ENCODE peak calls at places on chromosomes 16 and 17, in seven cellular contexts. Q, V, K, Z, X, D and G are unnamed samples.
A peak's percentile ranks its signal among the peaks of the same experiment; 100 is the strongest.

GRCh38 chr17:40602445-40603443 is 37.5 kb upstream of the CCR7 start:
- DNase-seq in Q (no peak), V (no peak), K (peak; percentile 84), Z (no peak), X (no peak), D (no peak), G (no peak)

GRCh38 chr16:14004719-14005315 is 66.3 kb upstream of the MRTFB start:
- DNase-seq in Q (no peak), V (no peak), K (no peak), Z (no peak), X (no peak), D (no peak), G (no peak)

GRCh38 chr17:76382803-76383644 is 1.4 kb upstream of the SPHK1 start:
- DNase-seq in Q (peak; percentile 83), V (peak; percentile 82), K (no peak), Z (no peak), X (peak; percentile 73), D (peak; percentile 89), G (no peak)

GRCh38 chr16:55955439-55955838 is 80.3 kb upstream of the CES5A start:
- DNase-seq in Q (no peak), V (no peak), K (no peak), Z (no peak), X (no peak), D (no peak), G (no peak)

GRCh38 chr16:14015461-14015860 is 55.7 kb upstream of the MRTFB start:
- DNase-seq in Q (no peak), V (no peak), K (no peak), Z (no peak), X (no peak), D (no peak), G (no peak)

GRCh38 chr17:38454528-38454927 is 26.3 kb downstream of the ARHGAP23 start:
- DNase-seq in Q (no peak), V (peak; percentile 84), K (no peak), Z (peak; percentile 49), X (no peak), D (no peak), G (peak; percentile 25)

GRCh38 chr17:691423-691822 is 23.2 kb downstream of the VPS53 start:
- DNase-seq in Q (no peak), V (no peak), K (no peak), Z (no peak), X (no peak), D (no peak), G (no peak)

GRCh38 chr17:31015639-31016038 is 44.8 kb downstream of the RNF135 start:
- DNase-seq in Q (no peak), V (no peak), K (no peak), Z (no peak), X (no peak), D (no peak), G (no peak)

GRCh38 chr16:31477220-31478216 is 5.4 kb upstream of the SLC5A2 start:
- DNase-seq in Q (peak; percentile 86), V (no peak), K (no peak), Z (no peak), X (peak; percentile 87), D (peak; percentile 93), G (no peak)

GRCh38 chr17:80124351-80124981 is 22.5 kb downstream of the EIF4A3 start:
- DNase-seq in Q (peak; percentile 71), V (peak; percentile 42), K (no peak), Z (peak; percentile 29), X (no peak), D (peak; percentile 75), G (no peak)

GRCh38 chr16:54928016-54928356 is 2.7 kb upstream of the IRX5 start:
- DNase-seq in Q (no peak), V (no peak), K (no peak), Z (no peak), X (no peak), D (no peak), G (no peak)

GRCh38 chr17:2344528-2344927 is 7.2 kb downstream of the SGSM2 start:
- DNase-seq in Q (no peak), V (no peak), K (no peak), Z (no peak), X (no peak), D (no peak), G (no peak)

GRCh38 chr17:31048780-31049179 is 46.0 kb upstream of the NF1 start:
- DNase-seq in Q (no peak), V (no peak), K (no peak), Z (no peak), X (no peak), D (no peak), G (no peak)

GRCh38 chr16:23520500-23520899 is 10.2 kb upstream of the GGA2 start:
- DNase-seq in Q (no peak), V (no peak), K (no peak), Z (no peak), X (no peak), D (no peak), G (no peak)

GRCh38 chr17:27947005-27947406 is 53.8 kb upstream of the LYRM9 start:
- DNase-seq in Q (no peak), V (no peak), K (no peak), Z (no peak), X (no peak), D (no peak), G (no peak)

GRCh38 chr17:27946521-27946920 is 53.4 kb upstream of the LYRM9 start:
- DNase-seq in Q (no peak), V (no peak), K (no peak), Z (no peak), X (no peak), D (no peak), G (no peak)

GRCh38 chr17:27940503-27940902 is 47.3 kb upstream of the LYRM9 start:
- DNase-seq in Q (no peak), V (no peak), K (no peak), Z (no peak), X (no peak), D (no peak), G (no peak)

GRCh38 chr17:27945333-27945616 is 52.1 kb upstream of the LYRM9 start:
- DNase-seq in Q (no peak), V (no peak), K (no peak), Z (no peak), X (no peak), D (no peak), G (no peak)

DNA sequence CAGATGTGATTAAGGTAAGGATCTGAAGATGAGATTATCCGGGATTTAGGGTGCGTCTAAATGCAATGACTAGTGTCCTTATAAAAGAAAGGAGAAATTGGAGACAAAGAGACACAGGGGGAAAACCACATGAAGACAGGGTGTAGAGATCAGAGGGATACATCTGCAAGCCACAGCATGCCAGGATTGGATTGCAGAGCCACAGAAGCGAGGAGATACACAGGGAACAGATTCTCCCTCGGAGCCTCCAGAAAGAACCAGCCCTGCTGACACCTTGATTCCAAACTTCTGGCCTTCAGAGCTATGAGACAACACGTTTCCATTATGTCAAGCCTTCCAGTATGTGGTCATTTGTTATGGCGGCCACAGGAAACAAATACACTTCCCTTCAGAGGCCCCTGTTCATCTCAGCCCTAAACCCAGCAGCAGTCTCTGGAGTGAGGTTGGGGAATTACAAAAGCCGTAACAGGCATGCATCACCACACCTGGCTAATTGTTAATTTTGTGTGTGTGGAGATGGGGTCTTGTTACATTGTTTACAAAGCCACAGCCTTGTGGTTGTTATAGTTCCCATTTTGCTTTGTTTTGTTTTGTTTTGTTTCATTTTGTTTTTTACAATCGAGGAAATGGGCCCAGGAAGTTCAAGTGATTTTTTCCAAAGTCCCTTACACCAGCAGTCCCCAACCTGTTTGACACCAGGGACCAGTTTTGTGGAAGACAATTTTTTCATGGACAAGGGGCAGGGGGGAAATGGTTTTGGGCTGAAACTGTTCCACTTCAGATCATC is 51.6 kb upstream of the LYRM9 start:
- DNase-seq in Q (no peak), V (no peak), K (peak; percentile 36), Z (no peak), X (no peak), D (no peak), G (no peak)
- H3K4me3 ChIP-seq in Q (no peak overlapping the region), V (no peak overlapping the region), K (no peak overlapping the region), Z (no peak overlapping the region), X (no peak overlapping the region), D (no peak overlapping the region), G (no peak overlapping the region)

DNA sequence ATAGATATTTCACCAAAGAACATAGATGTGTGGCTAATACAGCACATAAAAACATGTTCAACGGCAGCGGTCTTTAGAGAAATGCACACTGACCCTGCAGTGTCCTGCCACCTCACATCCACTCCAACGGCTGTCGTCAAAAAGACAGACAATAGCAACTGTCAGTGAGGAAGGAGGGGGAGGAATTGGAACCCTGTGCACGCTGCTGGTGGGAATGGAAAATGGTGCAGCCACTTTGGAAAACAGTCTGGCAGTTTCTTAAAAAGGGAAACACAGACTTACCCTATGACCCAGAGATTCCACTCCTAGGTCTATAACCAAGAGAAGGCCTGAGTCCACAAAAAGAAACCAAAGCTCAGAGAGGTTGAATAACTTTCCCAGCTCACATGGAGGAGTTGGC is 7.7 kb downstream of the CEP295NL start:
- DNase-seq in Q (no peak), V (no peak), K (no peak), Z (no peak), X (no peak), D (no peak), G (no peak)
- H3K4me1 ChIP-seq in Q (peaks cover 14% of the 10 kb centered on the region), V (no peaks in the 10 kb centered on the region), K (peaks cover 5% of the 10 kb centered on the region), Z (no peaks in the 10 kb centered on the region), X (no peaks in the 10 kb centered on the region), D (peaks cover 6% of the 10 kb centered on the region), G (no peaks in the 10 kb centered on the region)

GRCh38 chr16:8795096-8795495 is 2.3 kb downstream of the TMEM186 start:
- DNase-seq in Q (no peak), V (no peak), K (no peak), Z (no peak), X (no peak), D (no peak), G (no peak)
- TF ChIP-seq SIN3A in Q (no peak), V (no peak), K (no peak), Z (no peak), X (no peak), D (no peak), G (no peak)

GRCh38 chr16:25692734-25693508 is 1.2 kb downstream of the HS3ST4 start:
- DNase-seq in Q (peak; percentile 68), V (peak; percentile 29), K (no peak), Z (no peak), X (no peak), D (no peak), G (no peak)
- H3K4me3 ChIP-seq in Q (peak overlapping the region; percentile 64), V (no peak overlapping the region), K (no peak overlapping the region), Z (no peak overlapping the region), X (no peak overlapping the region), D (peak overlapping the region; percentile 17), G (no peak overlapping the region)

GRCh38 chr17:63993368-63993990 is 4.7 kb upstream of the PRR29 start:
- DNase-seq in Q (no peak), V (peak; percentile 19), K (no peak), Z (no peak), X (no peak), D (no peak), G (no peak)
- H3K4me1 ChIP-seq in Q (peaks cover 6% of the 10 kb centered on the region), V (no peaks in the 10 kb centered on the region), K (peaks cover 4% of the 10 kb centered on the region), Z (peaks cover 2% of the 10 kb centered on the region), X (peaks cover 5% of the 10 kb centered on the region), D (peaks cover 24% of the 10 kb centered on the region), G (no peaks in the 10 kb centered on the region)

GRCh38 chr17:3554440-3554839 is 3.2 kb downstream of the TRPV3 start:
- DNase-seq in Q (no peak), V (no peak), K (no peak), Z (no peak), X (no peak), D (no peak), G (no peak)
- TF ChIP-seq SIN3A in Q (no peak), V (no peak), K (no peak), Z (no peak), X (no peak), D (no peak), G (no peak)